ENCODE peak calls at places on chromosomes 7 and 10, in four cellular contexts. One of them, this sample, is unnamed.

GRCh38 chr7:24783731-24784130 is 26.5 kb upstream of the GSDME start:
- DNase-seq in GM12878: no peak
- DNase-seq in K562: no peak
- DNase-seq in WTC11: no peak
- DNase-seq in this sample: no peak

GRCh38 chr10:77165445-77166316 is 471.9 kb downstream of the KCNMA1 start:
- DNase-seq in K562: peak
- DNase-seq in GM12878: peak
- DNase-seq in WTC11: peak
- DNase-seq in this sample: peak

GRCh38 chr10:635088-635861 is 54.2 kb downstream of the DIP2C start:
- DNase-seq in K562: no peak
- DNase-seq in WTC11: no peak
- DNase-seq in GM12878: no peak
- DNase-seq in this sample: no peak

GRCh38 chr7:104552102-104552501 is 223.7 kb downstream of the LHFPL3 start:
- DNase-seq in K562: peak
- DNase-seq in GM12878: no peak
- DNase-seq in WTC11: peak
- DNase-seq in this sample: peak

GRCh38 chr7:35773994-35774393 is 26.9 kb upstream of the SEPTIN7 start:
- DNase-seq in WTC11: no peak
- DNase-seq in K562: no peak
- DNase-seq in GM12878: no peak
- DNase-seq in this sample: no peak

GRCh38 chr7:110371709-110372108 is 719.2 kb upstream of the LRRN3 start:
- DNase-seq in K562: no peak
- DNase-seq in GM12878: no peak
- DNase-seq in WTC11: no peak
- DNase-seq in this sample: no peak

GRCh38 chr10:29849886-29850285 is 209.5 kb downstream of the JCAD start:
- DNase-seq in WTC11: no peak
- DNase-seq in GM12878: no peak
- DNase-seq in K562: no peak
- DNase-seq in this sample: no peak

GRCh38 chr10:78560393-78560688 is 508.4 kb upstream of the ZMIZ1 start:
- DNase-seq in K562: no peak
- DNase-seq in GM12878: no peak
- DNase-seq in WTC11: no peak
- DNase-seq in this sample: no peak

GRCh38 chr7:16695621-16696237 is 49.7 kb downstream of the BZW2 start:
- DNase-seq in WTC11: peak
- DNase-seq in GM12878: no peak
- DNase-seq in K562: peak
- DNase-seq in this sample: peak

GRCh38 chr7:29596593-29597178 is 33.1 kb downstream of the PRR15 start:
- DNase-seq in GM12878: no peak
- DNase-seq in K562: no peak
- DNase-seq in WTC11: no peak
- DNase-seq in this sample: no peak

GRCh38 chr10:28841625-28842024 is 164.3 kb downstream of the BAMBI start:
- DNase-seq in GM12878: no peak
- DNase-seq in WTC11: no peak
- DNase-seq in K562: no peak
- DNase-seq in this sample: no peak

GRCh38 chr7:36651404-36651803 is 72.9 kb downstream of the AOAH start:
- DNase-seq in WTC11: no peak
- DNase-seq in GM12878: no peak
- DNase-seq in K562: no peak
- DNase-seq in this sample: no peak

GRCh38 chr7:27478104-27478503 is 184.6 kb downstream of the HIBADH start:
- DNase-seq in GM12878: no peak
- DNase-seq in WTC11: no peak
- DNase-seq in K562: no peak
- DNase-seq in this sample: no peak

GRCh38 chr10:54800677-54801480 is at the start of gene PCDH15:
- DNase-seq in K562: no peak
- DNase-seq in WTC11: peak
- DNase-seq in GM12878: peak
- DNase-seq in this sample: peak

GRCh38 chr10:119291223-119291900 is 84.0 kb downstream of the GRK5 start:
- DNase-seq in GM12878: no peak
- DNase-seq in WTC11: no peak
- DNase-seq in K562: no peak
- DNase-seq in this sample: no peak

GRCh38 chr7:117592011-117592635 is 112.3 kb downstream of the CFTR start:
- DNase-seq in K562: no peak
- DNase-seq in WTC11: no peak
- DNase-seq in GM12878: no peak
- DNase-seq in this sample: no peak

GRCh38 chr10:6716521-6716920 is 136.4 kb upstream of the PRKCQ start:
- DNase-seq in WTC11: no peak
- DNase-seq in K562: no peak
- DNase-seq in GM12878: no peak
- DNase-seq in this sample: no peak

GRCh38 chr7:131546583-131547111 is 9.8 kb downstream of the PODXL start:
- DNase-seq in WTC11: peak
- DNase-seq in GM12878: no peak
- DNase-seq in K562: peak
- DNase-seq in this sample: peak

GRCh38 chr7:98266840-98267239 is 14.6 kb upstream of the BRI3 start:
- DNase-seq in K562: no peak
- DNase-seq in WTC11: no peak
- DNase-seq in GM12878: no peak
- DNase-seq in this sample: no peak

GRCh38 chr10:13808556-13809391 is 222.0 kb downstream of the PRPF18 start:
- DNase-seq in GM12878: no peak
- DNase-seq in WTC11: no peak
- DNase-seq in K562: no peak
- DNase-seq in this sample: no peak

GRCh38 chr10:129033790-129034272 is 433.2 kb upstream of the MGMT start:
- DNase-seq in K562: peak
- DNase-seq in WTC11: no peak
- DNase-seq in GM12878: no peak
- DNase-seq in this sample: no peak

GRCh38 chr10:110389250-110389649 is 84.5 kb upstream of the SMNDC1 start:
- DNase-seq in GM12878: no peak
- DNase-seq in K562: no peak
- DNase-seq in WTC11: no peak
- DNase-seq in this sample: no peak

GRCh38 chr10:75195035-75195763 is 15.4 kb upstream of the VDAC2 start:
- DNase-seq in WTC11: no peak
- DNase-seq in GM12878: no peak
- DNase-seq in K562: no peak
- DNase-seq in this sample: no peak

GRCh38 chr7:77699056-77699455 is 2.8 kb downstream of the RSBN1L start:
- DNase-seq in K562: no peak
- DNase-seq in GM12878: peak
- DNase-seq in WTC11: no peak
- DNase-seq in this sample: no peak

GRCh38 chr7:1460757-1461639 is 1.7 kb upstream of the MICALL2 start:
- DNase-seq in WTC11: no peak
- DNase-seq in K562: peak
- DNase-seq in GM12878: no peak
- DNase-seq in this sample: peak

GRCh38 chr10:125995726-125996304 is 99.5 kb downstream of the FANK1 start:
- DNase-seq in WTC11: no peak
- DNase-seq in K562: no peak
- DNase-seq in GM12878: no peak
- DNase-seq in this sample: no peak

GRCh38 chr10:97463363-97464132 is 17.6 kb downstream of the ZDHHC16 start:
- DNase-seq in K562: peak
- DNase-seq in WTC11: peak
- DNase-seq in GM12878: peak
- DNase-seq in this sample: peak

GRCh38 chr7:24820730-24821044 is 63.4 kb upstream of the GSDME start:
- DNase-seq in GM12878: no peak
- DNase-seq in WTC11: no peak
- DNase-seq in K562: no peak
- DNase-seq in this sample: peak

GRCh38 chr10:70834448-70835151 is 18.9 kb downstream of the SGPL1 start:
- DNase-seq in K562: no peak
- DNase-seq in GM12878: no peak
- DNase-seq in WTC11: no peak
- DNase-seq in this sample: peak

GRCh38 chr7:128381161-128381821 is 19.8 kb upstream of the PRRT4 start:
- DNase-seq in K562: peak
- DNase-seq in GM12878: no peak
- DNase-seq in WTC11: peak
- DNase-seq in this sample: no peak

GRCh38 chr7:35253182-35253679 is 669 bp downstream of the TBX20 start:
- DNase-seq in K562: no peak
- DNase-seq in GM12878: no peak
- DNase-seq in WTC11: peak
- DNase-seq in this sample: no peak

GRCh38 chr10:124694467-124695195 is 49.5 kb downstream of the FAM53B start:
- DNase-seq in K562: no peak
- DNase-seq in WTC11: no peak
- DNase-seq in GM12878: no peak
- DNase-seq in this sample: no peak

GRCh38 chr7:105581066-105581811 is at the start of gene EFCAB10:
- DNase-seq in GM12878: no peak
- DNase-seq in K562: no peak
- DNase-seq in WTC11: peak
- DNase-seq in this sample: peak

GRCh38 chr7:157661611-157661975 is 324.8 kb downstream of the DNAJB6 start:
- DNase-seq in WTC11: no peak
- DNase-seq in GM12878: no peak
- DNase-seq in K562: no peak
- DNase-seq in this sample: no peak

GRCh38 chr7:157658851-157659412 is 322.1 kb downstream of the DNAJB6 start:
- DNase-seq in K562: no peak
- DNase-seq in WTC11: no peak
- DNase-seq in GM12878: no peak
- DNase-seq in this sample: no peak

GRCh38 chr7:157660971-157661610 is 324.3 kb downstream of the DNAJB6 start:
- DNase-seq in GM12878: no peak
- DNase-seq in WTC11: no peak
- DNase-seq in K562: no peak
- DNase-seq in this sample: no peak

GRCh38 chr7:157656195-157656769 is 319.5 kb downstream of the DNAJB6 start:
- DNase-seq in WTC11: no peak
- DNase-seq in GM12878: no peak
- DNase-seq in K562: no peak
- DNase-seq in this sample: no peak

GRCh38 chr7:157657741-157658740 is 321.2 kb downstream of the DNAJB6 start:
- DNase-seq in WTC11: no peak
- DNase-seq in GM12878: no peak
- DNase-seq in K562: no peak
- DNase-seq in this sample: no peak
- TF ChIP-seq CREM in WTC11: no peak
- TF ChIP-seq CREM in GM12878: no peak
- TF ChIP-seq CREM in K562: no peak
- TF ChIP-seq CREM in this sample: no peak

DNA sequence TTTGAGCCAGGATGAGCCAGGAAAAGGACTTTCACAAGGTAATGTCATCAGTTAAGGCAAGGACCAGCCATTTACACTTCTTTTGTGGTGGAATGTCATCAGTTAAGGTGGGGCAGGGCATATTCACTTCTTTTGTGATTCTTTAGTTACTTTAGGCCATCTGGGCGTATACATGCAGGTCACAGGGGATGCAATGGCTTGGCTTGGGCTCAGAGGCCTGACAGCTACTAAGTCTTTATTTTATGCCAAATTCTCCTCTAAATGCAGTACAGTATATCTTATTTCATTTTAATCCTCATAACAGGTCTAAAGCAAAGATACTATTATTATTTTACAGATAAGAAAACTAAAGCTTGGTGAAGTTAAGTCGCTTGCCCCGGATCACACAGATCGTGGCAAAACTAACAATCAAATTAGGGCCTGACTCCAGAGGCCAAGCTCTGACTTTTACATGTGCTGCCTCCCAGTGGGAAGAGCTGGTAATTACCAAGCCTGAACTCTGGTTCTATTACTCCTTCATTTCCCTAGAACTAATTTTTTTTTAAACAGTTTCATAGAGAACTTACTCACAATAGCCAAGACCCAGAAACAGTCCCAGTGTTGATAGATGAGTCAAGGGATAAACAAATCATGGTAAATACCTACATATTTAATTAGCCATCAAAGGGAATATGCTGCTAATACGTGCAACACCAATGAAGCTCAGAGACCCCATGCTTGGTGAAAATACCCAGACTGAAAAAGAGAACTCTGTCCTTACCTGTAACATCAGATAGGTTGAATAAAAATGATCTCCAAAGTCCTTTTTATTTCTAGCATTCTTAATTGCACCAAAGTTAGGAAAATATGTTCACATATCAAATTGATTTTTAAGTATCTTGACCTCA is 35.4 kb downstream of the C7orf25 start:
- DNase-seq in K562: peak
- DNase-seq in GM12878: no peak
- DNase-seq in WTC11: peak
- DNase-seq in this sample: peak
- TF ChIP-seq CREM in K562: no peak
- TF ChIP-seq CREM in GM12878: no peak
- TF ChIP-seq CREM in WTC11: no peak
- TF ChIP-seq CREM in this sample: no peak

DNA sequence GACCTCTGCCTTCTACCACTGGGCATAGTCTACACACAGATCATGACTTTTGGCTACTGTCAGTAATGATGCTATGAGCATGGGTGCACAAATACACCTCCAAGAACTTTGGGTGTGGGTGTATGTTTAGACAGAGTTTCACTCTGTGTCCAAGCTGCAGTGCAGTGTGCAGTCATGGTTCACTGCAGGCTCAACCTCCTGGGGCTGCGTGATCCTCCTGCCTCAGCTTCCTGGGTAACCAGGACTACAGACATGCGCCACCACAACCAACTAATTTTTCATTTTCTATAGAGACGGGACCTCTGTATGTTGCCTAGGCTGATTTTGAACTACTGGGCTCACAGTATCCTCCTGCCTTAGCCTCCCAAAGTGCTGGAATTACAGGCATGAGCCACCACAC is 194.4 kb downstream of the NSUN6 start:
- DNase-seq in GM12878: peak
- DNase-seq in K562: no peak
- DNase-seq in WTC11: no peak
- DNase-seq in this sample: no peak
- TF ChIP-seq CREM in GM12878: no peak
- TF ChIP-seq CREM in K562: no peak
- TF ChIP-seq CREM in WTC11: no peak
- TF ChIP-seq CREM in this sample: no peak

DNA sequence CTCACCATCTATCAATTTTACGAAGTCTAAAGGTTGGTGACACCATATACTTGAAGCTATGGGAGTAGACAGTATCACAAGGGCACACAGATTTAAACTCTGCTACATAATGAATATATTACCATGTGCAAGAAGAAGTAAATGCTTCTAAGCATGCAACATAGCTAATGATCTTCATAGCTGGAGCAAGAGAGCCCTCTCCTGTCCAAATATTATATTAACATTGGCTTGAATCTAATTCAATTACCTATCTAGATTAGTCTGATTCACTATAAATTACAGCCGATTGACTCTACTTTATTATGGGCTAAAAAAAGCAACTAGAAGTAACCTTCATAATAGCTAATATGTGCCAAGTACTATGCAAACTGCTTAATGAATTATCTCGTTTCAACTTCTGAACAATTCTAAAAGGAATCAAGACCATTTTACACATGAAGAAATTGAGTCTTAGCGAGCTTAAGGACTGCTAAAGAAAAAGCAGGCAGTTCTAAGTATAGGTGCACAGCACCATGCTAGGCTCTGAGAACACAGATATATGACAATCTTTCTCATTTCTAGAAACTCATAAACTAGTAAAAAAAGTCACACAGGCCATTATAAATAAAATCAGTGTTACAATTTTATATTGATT is 21.9 kb downstream of the FRA10AC1 start:
- DNase-seq in K562: peak
- DNase-seq in GM12878: no peak
- DNase-seq in WTC11: no peak
- DNase-seq in this sample: peak
- TF ChIP-seq CREM in K562: no peak
- TF ChIP-seq CREM in GM12878: no peak
- TF ChIP-seq CREM in WTC11: no peak
- TF ChIP-seq CREM in this sample: no peak

This sample was measured in HepG2.